ENCODE peak calls at places on chromosomes 6 and 20, in five cellular contexts. F is mammary epithelial cell, T is cardiac muscle cell, V is breast epithelium, U is ovary. Y is an unnamed sample. For H3K27me3, the result is how much of the 10 kb centered on the place peaks cover.

GRCh38 chr20:47251154-47252020 is 105.1 kb downstream of the ZMYND8 start:
- DNase-seq in F (no peak), T (no peak), V (no peak), U (no peak), Y (no peak)

GRCh38 chr20:8621021-8621420 is 447.9 kb upstream of the PLCB4 start:
- DNase-seq in F (no peak), T (no peak), V (no peak), U (no peak), Y (no peak)

GRCh38 chr20:46051556-46052323 is 22.7 kb downstream of the SLC12A5 start:
- DNase-seq in F (peak), T (no peak), V (no peak), U (no peak), Y (no peak)

GRCh38 chr6:87656857-87657256 is 45.2 kb downstream of the AKIRIN2 start:
- DNase-seq in F (no peak), T (peak), V (no peak), U (no peak), Y (no peak)

GRCh38 chr20:18727032-18727508 is 86.5 kb upstream of the SCP2D1 start:
- DNase-seq in F (peak), T (no peak), V (no peak), U (no peak), Y (no peak)

GRCh38 chr6:126086560-126086959 is 100.2 kb downstream of the TRMT11 start:
- DNase-seq in F (no peak), T (no peak), V (no peak), U (no peak), Y (no peak)

GRCh38 chr6:90274481-90275030 is 22.1 kb downstream of the BACH2 start:
- DNase-seq in F (no peak), T (no peak), V (no peak), U (no peak), Y (no peak)

GRCh38 chr20:63495771-63496403 is 3.0 kb downstream of the EEF1A2 start:
- DNase-seq in F (peak), T (peak), V (no peak), U (peak), Y (no peak)

GRCh38 chr6:144285548-144285797 is 338 bp downstream of the UTRN start:
- DNase-seq in F (no peak), T (no peak), V (peak), U (no peak), Y (no peak)

GRCh38 chr6:33578588-33579011 is 1.5 kb downstream of the BAK1 start:
- DNase-seq in F (no peak), T (no peak), V (no peak), U (no peak), Y (no peak)

GRCh38 chr6:32148722-32149576 is 2.8 kb downstream of the PRRT1 start:
- DNase-seq in F (no peak), T (no peak), V (no peak), U (peak), Y (no peak)

GRCh38 chr6:33723576-33724085 is 12.1 kb upstream of the UQCC2 start:
- DNase-seq in F (no peak), T (no peak), V (no peak), U (no peak), Y (no peak)

GRCh38 chr6:157059781-157060180 is 263.5 kb downstream of the TMEM242 start:
- DNase-seq in F (no peak), T (peak), V (no peak), U (no peak), Y (no peak)

GRCh38 chr20:46020515-46020914 is 8.5 kb upstream of the SLC12A5 start:
- DNase-seq in F (no peak), T (no peak), V (no peak), U (no peak), Y (no peak)

GRCh38 chr20:50329981-50330503 is 139.4 kb downstream of the CEBPB start:
- DNase-seq in F (no peak), T (no peak), V (no peak), U (peak), Y (no peak)
- H3K27ac ChIP-seq in F (no peak), T (no peak), V (peak), U (no peak), Y (no peak)

DNA sequence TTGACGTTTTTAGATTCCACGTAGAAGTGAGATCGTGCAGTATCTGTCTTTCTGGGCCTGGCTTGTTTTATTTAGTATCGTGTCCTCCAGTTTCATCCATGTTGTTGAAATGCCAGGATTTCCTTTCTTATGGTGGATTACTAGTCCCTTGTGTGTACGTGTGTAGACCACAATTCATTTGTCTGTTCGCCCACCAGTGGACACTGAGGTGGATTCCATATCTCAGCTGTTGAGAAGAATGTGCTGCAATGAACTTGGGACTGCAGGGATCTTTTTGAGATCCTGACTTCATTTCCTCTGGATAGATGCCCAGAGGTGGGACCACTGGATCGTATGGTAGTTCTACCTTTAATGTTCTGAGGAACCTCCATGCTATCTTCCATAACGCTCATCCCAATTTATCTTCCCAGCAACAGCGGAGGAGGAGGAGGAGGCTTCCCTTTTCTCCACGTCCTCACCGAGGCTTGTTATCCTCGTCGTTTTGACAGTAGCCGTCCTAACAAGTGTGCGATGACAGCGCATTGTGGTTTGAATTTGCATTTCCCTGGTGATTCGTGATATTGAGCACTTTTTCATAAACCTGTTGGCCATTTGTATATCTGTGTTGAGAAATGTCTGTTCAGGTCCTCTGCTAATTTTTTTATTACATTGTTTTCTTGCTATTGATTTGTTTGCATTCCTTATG is 62.4 kb downstream of the CDH4 start:
- DNase-seq in F (no peak), T (no peak), V (no peak), U (no peak), Y (no peak)
- H3K27me3 ChIP-seq in F (under half), T (under half), V (under half), U (under half), Y (under half)

GRCh38 chr6:150880336-150880735 is 14.8 kb downstream of the MTHFD1L start:
- DNase-seq in F (no peak), T (no peak), V (no peak), U (no peak), Y (no peak)

GRCh38 chr6:150874184-150874583 is 8.7 kb downstream of the MTHFD1L start:
- DNase-seq in F (no peak), T (no peak), V (no peak), U (no peak), Y (no peak)

GRCh38 chr6:150878347-150879213 is 13.1 kb downstream of the MTHFD1L start:
- DNase-seq in F (no peak), T (no peak), V (no peak), U (no peak), Y (no peak)

GRCh38 chr6:150876598-150876997 is 11.1 kb downstream of the MTHFD1L start:
- DNase-seq in F (no peak), T (peak), V (peak), U (no peak), Y (peak)

GRCh38 chr6:150877928-150878327 is 12.4 kb downstream of the MTHFD1L start:
- DNase-seq in F (no peak), T (no peak), V (no peak), U (no peak), Y (no peak)
- TF ChIP-seq CTCF in F (no peak), T (no peak), V (no peak), U (no peak), Y (no peak)

GRCh38 chr6:142827356-142827755 is 117.6 kb downstream of the HIVEP2 start:
- DNase-seq in F (no peak), T (no peak), V (no peak), U (no peak), Y (no peak)
- H3K27ac ChIP-seq in F (no peak), T (peak), V (no peak), U (no peak), Y (no peak)

GRCh38 chr6:168084465-168085160 is 5.6 kb upstream of the FRMD1 start:
- DNase-seq in F (no peak), T (no peak), V (no peak), U (no peak), Y (no peak)
- H3K27me3 ChIP-seq in F (under half), T (under half), V (under half), U (under half), Y (under half)

DNA sequence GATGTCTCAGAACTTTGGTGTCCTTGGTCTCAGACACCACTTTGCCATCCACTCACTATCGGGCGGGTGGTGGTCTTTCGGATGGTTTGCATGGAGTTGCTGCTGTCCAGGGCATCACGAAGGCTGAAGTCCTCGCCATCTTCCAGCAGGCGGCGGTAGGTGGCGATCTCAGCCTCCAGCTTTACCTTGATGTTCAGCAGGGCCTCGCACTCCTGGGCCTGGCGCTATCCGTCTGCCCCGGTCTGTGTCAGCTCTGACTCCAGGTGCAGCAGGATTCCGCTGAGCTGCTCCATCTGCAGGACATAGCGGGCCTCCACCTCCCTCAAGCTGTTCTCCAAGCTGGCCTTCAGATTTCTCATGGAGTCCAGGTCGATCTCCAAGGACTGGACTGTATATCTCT is 36.0 kb downstream of the ZNF311 start:
- DNase-seq in F (no peak), T (no peak), V (no peak), U (no peak), Y (no peak)
- TF ChIP-seq CTCF in F (no peak), T (no peak), V (no peak), U (no peak), Y (no peak)